ENCODE peak calls at places on chromosomes 16 and 17, in eight cellular contexts. Q, W, N, K, V, U, Y and X are unnamed samples.

GRCh38 chr17:77722366-77722765 is 236.1 kb upstream of the TNRC6C start:
- DNase-seq in Q (no peak), W (no peak), N (no peak), K (no peak), V (no peak), U (no peak), Y (no peak), X (no peak)

GRCh38 chr17:81834831-81835267 is at the start of gene PPP1R27:
- DNase-seq in Q (no peak), W (no peak), N (peak), K (no peak), V (no peak), U (no peak), Y (no peak), X (no peak)

GRCh38 chr17:55527520-55528118 is 16.4 kb upstream of the SMIM36 start:
- DNase-seq in Q (no peak), W (peak), N (no peak), K (peak), V (no peak), U (peak), Y (peak), X (no peak)

GRCh38 chr16:1492923-1493745 is at the start of gene TELO2:
- DNase-seq in Q (peak), W (peak), N (peak), K (peak), V (peak), U (peak), Y (peak), X (peak)

GRCh38 chr17:2521257-2521656 is 9.6 kb upstream of the METTL16 start:
- DNase-seq in Q (no peak), W (no peak), N (no peak), K (no peak), V (no peak), U (no peak), Y (no peak), X (no peak)

GRCh38 chr16:10851512-10851911 is 25.5 kb upstream of the CIITA start:
- DNase-seq in Q (no peak), W (no peak), N (no peak), K (no peak), V (no peak), U (no peak), Y (no peak), X (no peak)

GRCh38 chr16:73735018-73735417 is 561.6 kb upstream of the PSMD7 start:
- DNase-seq in Q (no peak), W (peak), N (no peak), K (peak), V (no peak), U (peak), Y (peak), X (peak)

GRCh38 chr17:27332485-27333409 is 38.8 kb downstream of the WSB1 start:
- DNase-seq in Q (peak), W (peak), N (peak), K (peak), V (peak), U (peak), Y (peak), X (peak)

GRCh38 chr17:2084129-2084765 is 29.3 kb downstream of the HIC1 start:
- DNase-seq in Q (no peak), W (peak), N (peak), K (no peak), V (no peak), U (peak), Y (peak), X (no peak)

GRCh38 chr17:41446806-41447205 is 6.0 kb upstream of the KRT38 start:
- DNase-seq in Q (no peak), W (no peak), N (no peak), K (no peak), V (no peak), U (peak), Y (peak), X (no peak)

GRCh38 chr16:1637526-1637925 is 25.4 kb downstream of the CRAMP1 start:
- DNase-seq in Q (no peak), W (no peak), N (no peak), K (no peak), V (no peak), U (no peak), Y (no peak), X (no peak)

GRCh38 chr16:11432856-11433395 is 87.7 kb downstream of the RMI2 start:
- DNase-seq in Q (no peak), W (no peak), N (no peak), K (no peak), V (no peak), U (no peak), Y (no peak), X (no peak)

GRCh38 chr17:30279156-30279555 is 12.6 kb downstream of the BLMH start:
- DNase-seq in Q (no peak), W (no peak), N (no peak), K (no peak), V (no peak), U (no peak), Y (no peak), X (no peak)

GRCh38 chr17:46823657-46824056 is 5.2 kb upstream of the WNT3 start:
- DNase-seq in Q (no peak), W (no peak), N (no peak), K (no peak), V (no peak), U (no peak), Y (no peak), X (no peak)

GRCh38 chr17:79645777-79646088 is 34.9 kb upstream of the RBFOX3 start:
- DNase-seq in Q (no peak), W (no peak), N (no peak), K (no peak), V (no peak), U (no peak), Y (no peak), X (no peak)

GRCh38 chr16:17408955-17409441 is 61.8 kb downstream of the XYLT1 start:
- DNase-seq in Q (no peak), W (no peak), N (no peak), K (no peak), V (no peak), U (no peak), Y (no peak), X (no peak)

GRCh38 chr16:27230562-27230991 is 27.3 kb downstream of the KDM8 start:
- DNase-seq in Q (peak), W (no peak), N (no peak), K (no peak), V (no peak), U (no peak), Y (no peak), X (no peak)

GRCh38 chr16:49589721-49590120 is 216.1 kb downstream of the C16orf78 start:
- DNase-seq in Q (no peak), W (no peak), N (no peak), K (no peak), V (no peak), U (no peak), Y (no peak), X (no peak)

GRCh38 chr17:74631468-74632195 is 8.1 kb upstream of the CD300E start:
- DNase-seq in Q (no peak), W (no peak), N (no peak), K (no peak), V (no peak), U (peak), Y (no peak), X (no peak)

GRCh38 chr16:24499193-24499814 is 40.1 kb upstream of the RBBP6 start:
- DNase-seq in Q (no peak), W (no peak), N (no peak), K (no peak), V (no peak), U (peak), Y (peak), X (no peak)

GRCh38 chr17:52995127-52995526 is 827.6 kb upstream of the KIF2B start:
- DNase-seq in Q (no peak), W (no peak), N (no peak), K (no peak), V (no peak), U (no peak), Y (no peak), X (no peak)

GRCh38 chr17:20156196-20157077 is 147.3 kb downstream of the SPECC1 start:
- DNase-seq in Q (no peak), W (peak), N (peak), K (no peak), V (no peak), U (peak), Y (peak), X (no peak)

GRCh38 chr17:36602924-36603384 is 1.6 kb downstream of the MRM1 start:
- DNase-seq in Q (peak), W (peak), N (peak), K (peak), V (peak), U (peak), Y (peak), X (no peak)

GRCh38 chr17:4074831-4075495 is 67.9 kb downstream of the ZZEF1 start:
- DNase-seq in Q (no peak), W (peak), N (no peak), K (peak), V (no peak), U (peak), Y (peak), X (no peak)

GRCh38 chr16:72620853-72621252 is 427.1 kb downstream of the ZFHX3 start:
- DNase-seq in Q (no peak), W (no peak), N (no peak), K (no peak), V (no peak), U (no peak), Y (no peak), X (no peak)

GRCh38 chr16:68031951-68032350 is 8.9 kb downstream of the DUS2 start:
- DNase-seq in Q (no peak), W (no peak), N (no peak), K (no peak), V (no peak), U (no peak), Y (peak), X (no peak)

GRCh38 chr16:920722-921121 is 50.1 kb downstream of the LMF1 start:
- DNase-seq in Q (no peak), W (no peak), N (peak), K (no peak), V (peak), U (peak), Y (no peak), X (no peak)

GRCh38 chr17:68319420-68320162 is 28.3 kb downstream of the ARSG start:
- DNase-seq in Q (no peak), W (no peak), N (no peak), K (no peak), V (no peak), U (no peak), Y (no peak), X (no peak)

GRCh38 chr17:21231533-21231932 is 17.6 kb upstream of the TMEM11 start:
- DNase-seq in Q (no peak), W (no peak), N (no peak), K (no peak), V (no peak), U (no peak), Y (no peak), X (no peak)

GRCh38 chr16:2524339-2524938 is 4.3 kb downstream of the AMDHD2 start:
- DNase-seq in Q (no peak), W (no peak), N (no peak), K (no peak), V (no peak), U (no peak), Y (no peak), X (no peak)

GRCh38 chr16:3383045-3383448 is 17.8 kb downstream of the ZSCAN32 start:
- DNase-seq in Q (no peak), W (no peak), N (no peak), K (no peak), V (no peak), U (no peak), Y (no peak), X (no peak)

GRCh38 chr17:27348196-27348595 is 54.3 kb downstream of the WSB1 start:
- DNase-seq in Q (no peak), W (no peak), N (no peak), K (no peak), V (no peak), U (no peak), Y (no peak), X (no peak)

GRCh38 chr17:31834448-31834847 is 24.6 kb downstream of the COPRS start:
- DNase-seq in Q (no peak), W (no peak), N (no peak), K (no peak), V (no peak), U (no peak), Y (no peak), X (no peak)

GRCh38 chr17:81871387-81872120 is 417 bp upstream of the ARHGDIA start:
- DNase-seq in Q (peak), W (peak), N (peak), K (peak), V (peak), U (peak), Y (peak), X (peak)

GRCh38 chr16:2280461-2280860 is 12.5 kb upstream of the RNPS1 start:
- DNase-seq in Q (no peak), W (no peak), N (no peak), K (no peak), V (no peak), U (no peak), Y (no peak), X (no peak)

GRCh38 chr16:57559075-57559790 is 16.8 kb downstream of the ADGRG5 start:
- DNase-seq in Q (no peak), W (no peak), N (no peak), K (no peak), V (no peak), U (no peak), Y (no peak), X (no peak)

GRCh38 chr17:31433091-31433790 is 41.8 kb downstream of the RAB11FIP4 start:
- DNase-seq in Q (peak), W (no peak), N (no peak), K (no peak), V (no peak), U (no peak), Y (no peak), X (no peak)

GRCh38 chr17:77957215-77957868 is 1.2 kb upstream of the TNRC6C start:
- DNase-seq in Q (no peak), W (peak), N (no peak), K (no peak), V (no peak), U (peak), Y (no peak), X (no peak)

GRCh38 chr16:21276090-21276489 is 2.0 kb downstream of the CRYM start:
- DNase-seq in Q (no peak), W (no peak), N (no peak), K (no peak), V (no peak), U (no peak), Y (no peak), X (no peak)